ENCODE peak calls at places on chromosomes 6 and 20, in four cellular contexts. S is GM23248, Y is HCT116, U is hepatocyte. J is an unnamed sample.

GRCh38 chr6:154508573-154509375 is 1.7 kb downstream of the CNKSR3 start:
- DNase-seq in Y (no peak), S (peak; percentile 26), U (peak; percentile 47), J (no peak)

GRCh38 chr6:69796081-69796626 is 656 bp downstream of the LMBRD1 start:
- DNase-seq in Y (peak; percentile 63), S (peak; percentile 62), U (peak; percentile 74), J (peak; percentile 69)

GRCh38 chr20:36313936-36314335 is 7.8 kb downstream of the DLGAP4 start:
- DNase-seq in Y (no peak), S (no peak), U (no peak), J (no peak)

GRCh38 chr6:62652692-62653328 is 366.8 kb upstream of the KHDRBS2 start:
- DNase-seq in Y (peak; percentile 15), S (peak; percentile 8), U (no peak), J (peak; percentile 45)

GRCh38 chr6:132087391-132087790 is 136.2 kb upstream of the CCN2 start:
- DNase-seq in S (peak; percentile 26), U (no peak), Y (no peak), J (no peak)

GRCh38 chr6:21438986-21439352 is 154.6 kb upstream of the SOX4 start:
- DNase-seq in U (no peak), Y (no peak), S (peak; percentile 22), J (no peak)

GRCh38 chr6:46378882-46379405 is 112.3 kb downstream of the RCAN2 start:
- DNase-seq in Y (no peak), U (no peak), S (no peak), J (no peak)

GRCh38 chr6:55886185-55886836 is 10.9 kb upstream of the BMP5 start:
- DNase-seq in Y (peak; percentile 3), U (peak; percentile 35), S (peak; percentile 65), J (no peak)

GRCh38 chr20:9989066-9989724 is 45.6 kb upstream of the ANKEF1 start:
- DNase-seq in Y (no peak), U (no peak), S (peak; percentile 75), J (no peak)

GRCh38 chr20:17525650-17526049 is 5.5 kb downstream of the BFSP1 start:
- DNase-seq in Y (peak; percentile 58), S (no peak), U (peak; percentile 44), J (peak; percentile 48)

GRCh38 chr20:48956052-48956451 is 34.5 kb downstream of the ARFGEF2 start:
- DNase-seq in U (no peak), Y (no peak), S (no peak), J (no peak)

GRCh38 chr20:34388000-34388399 is 24.9 kb downstream of the ITCH start:
- DNase-seq in S (no peak), U (no peak), Y (no peak), J (peak; percentile 44)

GRCh38 chr20:48795732-48796131 is 32.1 kb downstream of the PREX1 start:
- DNase-seq in S (no peak), Y (no peak), U (no peak), J (no peak)

GRCh38 chr6:32983493-32983848 is 15.1 kb downstream of the BRD2 start:
- DNase-seq in Y (no peak), U (no peak), S (no peak), J (no peak)

GRCh38 chr20:38252292-38253288 is 7.9 kb downstream of the KIAA1755 start:
- DNase-seq in S (no peak), U (peak; percentile 45), Y (no peak), J (no peak)

GRCh38 chr6:33124525-33124901 is 48.7 kb downstream of the HLA-DPB1 start:
- DNase-seq in U (no peak), Y (no peak), S (no peak), J (no peak)

GRCh38 chr20:3839328-3839727 is 7.3 kb upstream of the MAVS start:
- DNase-seq in U (no peak), Y (no peak), S (no peak), J (no peak)

GRCh38 chr6:32664827-32665362 is 1.6 kb downstream of the HLA-DQB1 start:
- DNase-seq in U (no peak), S (peak; percentile 25), Y (no peak), J (no peak)

GRCh38 chr20:38331814-38332213 is 14.5 kb upstream of the LBP start:
- DNase-seq in U (no peak), S (no peak), Y (no peak), J (no peak)

GRCh38 chr6:170131351-170131750 is 159.5 kb downstream of the DLL1 start:
- DNase-seq in S (no peak), U (no peak), Y (no peak), J (no peak)

GRCh38 chr6:41737591-41738130 is 2.3 kb upstream of the TFEB start:
- DNase-seq in U (no peak), Y (no peak), S (no peak), J (no peak)

GRCh38 chr6:31128093-31128676 is 7.9 kb upstream of the CDSN start:
- DNase-seq in S (peak; percentile 57), U (peak; percentile 81), Y (no peak), J (peak; percentile 73)

GRCh38 chr6:108286366-108286765 is 8.5 kb upstream of the AFG1L start:
- DNase-seq in U (no peak), Y (no peak), S (no peak), J (no peak)

GRCh38 chr6:29943053-29943966 is 978 bp downstream of the HLA-A start:
- DNase-seq in Y (no peak), U (no peak), S (peak; percentile 37), J (no peak)

GRCh38 chr20:58524814-58525213 is 9.6 kb upstream of the APCDD1L start:
- DNase-seq in U (no peak), Y (no peak), S (peak; percentile 66), J (no peak)

GRCh38 chr20:36493801-36494114 is 47.6 kb upstream of the MYL9 start:
- DNase-seq in S (peak; percentile 98), U (no peak), Y (no peak), J (no peak)

GRCh38 chr6:168578036-168578435 is 137.1 kb downstream of the SMOC2 start:
- DNase-seq in U (no peak), S (no peak), Y (no peak), J (no peak)

GRCh38 chr6:133724726-133725125 is 164.2 kb upstream of the TCF21 start:
- DNase-seq in Y (no peak), S (peak; percentile 66), U (no peak), J (no peak)

GRCh38 chr20:19757487-19757972 is 528 bp upstream of the RIN2 start:
- DNase-seq in Y (no peak), U (peak; percentile 83), S (peak; percentile 89), J (no peak)

GRCh38 chr20:60215786-60216730 is 257.8 kb downstream of the CDH26 start:
- DNase-seq in Y (no peak), U (no peak), S (no peak), J (no peak)

GRCh38 chr6:77457720-77458349 is 5.5 kb downstream of the HTR1B start:
- DNase-seq in U (peak; percentile 89), Y (peak; percentile 84), S (peak; percentile 93), J (peak; percentile 41)

GRCh38 chr6:57313711-57314471 is 3.5 kb upstream of the PRIM2 start:
- DNase-seq in Y (peak; percentile 71), U (peak; percentile 82), S (peak; percentile 99), J (no peak)

GRCh38 chr6:52933778-52934177 is 24.3 kb upstream of the GSTA3 start:
- DNase-seq in U (no peak), S (no peak), Y (no peak), J (no peak)

GRCh38 chr6:25788305-25788922 is 33.9 kb downstream of the SLC17A4 start:
- DNase-seq in S (peak; percentile 70), U (peak; percentile 60), Y (peak; percentile 45), J (peak; percentile 35)
- H2AFZ ChIP-seq in S (no peak overlapping the region), U (no peak overlapping the region), Y (peak overlapping the region; percentile 33), J (no peak overlapping the region)

GRCh38 chr20:23083553-23084220 is 2.4 kb downstream of the CD93 start:
- DNase-seq in S (no peak), U (no peak), Y (no peak), J (no peak)
- H3K27ac ChIP-seq in S (no peak overlapping the region), U (no peak overlapping the region), Y (no peak overlapping the region), J (no peak overlapping the region)

GRCh38 chr6:152180601-152181000 is 373.1 kb downstream of the ESR1 start:
- DNase-seq in Y (no peak), S (no peak), U (no peak), J (no peak)

GRCh38 chr6:152184573-152185157 is 377.2 kb downstream of the ESR1 start:
- DNase-seq in S (peak; percentile 3), Y (no peak), U (no peak), J (peak; percentile 66)

GRCh38 chr6:152186840-152187239 is 379.4 kb downstream of the ESR1 start:
- DNase-seq in S (no peak), U (no peak), Y (no peak), J (no peak)

GRCh38 chr6:152188011-152188410 is 380.5 kb downstream of the ESR1 start:
- DNase-seq in Y (no peak), U (no peak), S (no peak), J (no peak)

GRCh38 chr6:152185158-152185574 is 377.7 kb downstream of the ESR1 start:
- DNase-seq in U (no peak), Y (no peak), S (no peak), J (peak; percentile 61)
- H3K4me3 ChIP-seq in U (no peak overlapping the region), Y (no peak overlapping the region), S (no peak overlapping the region), J (peak overlapping the region; percentile 63)

GRCh38 chr20:47357296-47358051 is 975 bp upstream of the ZMYND8 start:
- DNase-seq in U (peak; percentile 93), S (peak; percentile 90), Y (peak; percentile 58), J (peak; percentile 88)
- H2AFZ ChIP-seq in U (peak overlapping the region; percentile 47), S (peak overlapping the region; percentile 86), Y (no peak overlapping the region), J (peak overlapping the region; percentile 21)

DNA sequence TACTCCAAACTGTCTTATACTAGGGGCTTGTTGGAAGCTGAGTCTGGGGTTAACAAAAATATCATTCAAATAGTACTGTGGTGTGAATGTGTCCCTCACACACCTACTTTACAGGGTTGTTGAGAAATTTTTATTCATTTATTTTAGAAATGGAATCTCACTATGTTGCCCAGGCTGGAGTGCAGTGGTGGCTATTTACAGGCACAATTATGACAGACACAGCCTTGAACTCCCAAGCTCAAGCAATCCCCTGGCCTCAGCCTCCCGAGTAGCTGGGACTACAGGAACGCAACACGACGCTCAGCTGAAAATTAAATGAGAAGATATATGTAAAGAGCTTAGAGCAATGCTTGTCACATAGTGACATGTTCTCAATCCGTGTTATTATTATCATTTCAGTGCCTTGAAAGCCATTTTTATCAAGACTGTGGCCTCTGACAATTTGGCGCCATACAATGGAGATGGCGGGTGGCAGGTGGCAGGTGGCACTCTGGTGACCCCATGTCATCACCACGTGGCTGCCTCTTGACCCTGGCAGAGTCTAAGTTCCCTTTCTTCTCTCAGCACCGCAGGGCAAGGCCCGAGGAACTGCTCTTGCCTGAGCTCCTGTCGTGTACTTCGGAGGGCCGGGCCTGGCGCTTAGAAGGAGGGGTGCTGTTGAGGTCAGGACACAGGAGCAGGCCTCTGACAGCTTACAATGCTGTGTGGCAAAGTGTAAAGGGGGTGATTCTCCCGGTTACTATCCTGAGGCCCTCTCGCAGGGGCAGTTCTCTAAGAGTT is 64.5 kb downstream of the STX11 start:
- DNase-seq in U (no peak), Y (no peak), S (no peak), J (no peak)
- H3K27ac ChIP-seq in U (peak overlapping the region; percentile 94), Y (peak overlapping the region; percentile 61), S (peak overlapping the region; percentile 94), J (no peak overlapping the region)

GRCh38 chr20:46820682-46821081 is 74.0 kb upstream of the EYA2 start:
- DNase-seq in U (no peak), S (no peak), Y (no peak), J (no peak)

GRCh38 chr20:46826343-46826984 is 68.2 kb upstream of the EYA2 start:
- DNase-seq in Y (no peak), S (peak; percentile 51), U (no peak), J (no peak)

GRCh38 chr20:46823271-46823747 is 71.3 kb upstream of the EYA2 start:
- DNase-seq in Y (no peak), U (peak; percentile 66), S (no peak), J (no peak)

GRCh38 chr20:46827718-46828458 is 66.8 kb upstream of the EYA2 start:
- DNase-seq in U (no peak), S (no peak), Y (no peak), J (no peak)

GRCh38 chr20:46823753-46824152 is 70.9 kb upstream of the EYA2 start:
- DNase-seq in U (no peak), S (no peak), Y (no peak), J (no peak)
- H3K4me3 ChIP-seq in U (no peak overlapping the region), S (no peak overlapping the region), Y (no peak overlapping the region), J (no peak overlapping the region)